ENCODE peak calls at places on chromosomes 1 and 21, in eight cellular contexts. I, C, H, O, X, K, P and Q are unnamed samples.

GRCh38 chr1:15060104-15060503 is 93.4 kb upstream of the TMEM51 start:
- DNase-seq in I (no peak), C (no peak), H (no peak), O (no peak), X (no peak), K (no peak), P (no peak), Q (no peak)

GRCh38 chr1:183778006-183778405 is 26.9 kb upstream of the RGL1 start:
- DNase-seq in I (no peak), C (no peak), H (no peak), O (peak), X (no peak), K (no peak), P (no peak), Q (no peak)

GRCh38 chr1:33338495-33339211 is 17.8 kb upstream of the A3GALT2 start:
- DNase-seq in I (peak), C (peak), H (no peak), O (peak), X (no peak), K (no peak), P (no peak), Q (peak)

GRCh38 chr1:109687641-109688499 is at the start of gene GSTM1:
- DNase-seq in I (peak), C (no peak), H (no peak), O (peak), X (peak), K (peak), P (no peak), Q (peak)

GRCh38 chr1:232810856-232811255 is 5.6 kb downstream of the MAP10 start:
- DNase-seq in I (no peak), C (no peak), H (no peak), O (peak), X (no peak), K (no peak), P (no peak), Q (peak)

GRCh38 chr1:204506091-204506968 is 9.9 kb upstream of the MDM4 start:
- DNase-seq in I (peak), C (peak), H (peak), O (peak), X (peak), K (peak), P (no peak), Q (peak)

GRCh38 chr1:205319081-205320018 is 2.2 kb downstream of the NUAK2 start:
- DNase-seq in I (peak), C (peak), H (peak), O (peak), X (no peak), K (peak), P (no peak), Q (peak)

GRCh38 chr1:153518562-153518961 is 17.2 kb downstream of the S100A6 start:
- DNase-seq in I (no peak), C (no peak), H (no peak), O (no peak), X (no peak), K (no peak), P (no peak), Q (peak)

GRCh38 chr1:151326619-151327222 is 495 bp downstream of the PI4KB start:
- DNase-seq in I (peak), C (peak), H (peak), O (peak), X (peak), K (no peak), P (peak), Q (peak)

GRCh38 chr21:41888749-41889376 is 9.7 kb upstream of the PRDM15 start:
- DNase-seq in I (no peak), C (no peak), H (no peak), O (no peak), X (no peak), K (no peak), P (no peak), Q (peak)

GRCh38 chr1:29706936-29707335 is 470.6 kb downstream of the PTPRU start:
- DNase-seq in I (no peak), C (peak), H (peak), O (peak), X (no peak), K (no peak), P (no peak), Q (peak)

GRCh38 chr1:113783254-113784103 is 24.2 kb upstream of the PHTF1 start:
- DNase-seq in I (no peak), C (peak), H (peak), O (peak), X (peak), K (peak), P (no peak), Q (peak)

GRCh38 chr1:231107600-231108326 is 54.1 kb upstream of the TRIM67 start:
- DNase-seq in I (no peak), C (no peak), H (no peak), O (no peak), X (no peak), K (no peak), P (no peak), Q (no peak)

GRCh38 chr1:212982430-212983152 is 32.2 kb downstream of the VASH2 start:
- DNase-seq in I (peak), C (no peak), H (no peak), O (no peak), X (no peak), K (no peak), P (no peak), Q (no peak)

GRCh38 chr1:116880952-116881351 is 28.8 kb upstream of the PTGFRN start:
- DNase-seq in I (no peak), C (no peak), H (no peak), O (no peak), X (no peak), K (no peak), P (no peak), Q (no peak)

GRCh38 chr1:31577515-31578191 is 1.3 kb downstream of the TINAGL1 start:
- DNase-seq in I (no peak), C (peak), H (no peak), O (peak), X (no peak), K (no peak), P (no peak), Q (peak)

GRCh38 chr1:2821970-2822620 is 20.6 kb upstream of the TTC34 start:
- DNase-seq in I (peak), C (peak), H (peak), O (no peak), X (peak), K (peak), P (no peak), Q (no peak)

GRCh38 chr1:150148834-150149489 is 754 bp upstream of the PLEKHO1 start:
- DNase-seq in I (peak), C (no peak), H (no peak), O (no peak), X (no peak), K (no peak), P (no peak), Q (no peak)

GRCh38 chr1:18890704-18891103 is 11.7 kb downstream of the ALDH4A1 start:
- DNase-seq in I (peak), C (peak), H (no peak), O (no peak), X (no peak), K (no peak), P (no peak), Q (no peak)

GRCh38 chr21:45506836-45507522 is 35.3 kb downstream of the SLC19A1 start:
- DNase-seq in I (no peak), C (no peak), H (no peak), O (no peak), X (no peak), K (no peak), P (no peak), Q (no peak)

GRCh38 chr1:234543442-234544093 is 64.6 kb upstream of the TARBP1 start:
- DNase-seq in I (no peak), C (no peak), H (no peak), O (no peak), X (no peak), K (no peak), P (no peak), Q (peak)

GRCh38 chr1:218496561-218496960 is 151.4 kb downstream of the TGFB2 start:
- DNase-seq in I (no peak), C (peak), H (no peak), O (peak), X (no peak), K (no peak), P (no peak), Q (peak)

GRCh38 chr1:204730826-204731459 is 45.4 kb upstream of the LRRN2 start:
- DNase-seq in I (no peak), C (no peak), H (no peak), O (no peak), X (no peak), K (no peak), P (no peak), Q (no peak)

GRCh38 chr1:170354679-170355078 is 177.3 kb upstream of the GORAB start:
- DNase-seq in I (no peak), C (no peak), H (no peak), O (no peak), X (no peak), K (no peak), P (no peak), Q (no peak)

GRCh38 chr1:245292571-245292970 is 137.8 kb downstream of the KIF26B start:
- DNase-seq in I (no peak), C (no peak), H (no peak), O (no peak), X (no peak), K (no peak), P (no peak), Q (peak)

GRCh38 chr1:246269466-246269865 is 237.6 kb downstream of the SMYD3 start:
- DNase-seq in I (no peak), C (no peak), H (no peak), O (no peak), X (no peak), K (no peak), P (no peak), Q (no peak)

GRCh38 chr1:230160957-230161771 is 94.1 kb downstream of the GALNT2 start:
- DNase-seq in I (no peak), C (no peak), H (no peak), O (no peak), X (no peak), K (peak), P (no peak), Q (peak)